ENCODE peak calls at places on chromosomes 16 and 17, in four cellular contexts. E is pancreas, T is uterus, S is tibial artery. X is an unnamed sample.

GRCh38 chr17:55442462-55442861 is 20.8 kb upstream of the MMD start:
- DNase-seq in E (no peak), S (no peak), T (no peak), X (no peak)

GRCh38 chr17:12743046-12743445 is 46.3 kb upstream of the ARHGAP44 start:
- DNase-seq in S (no peak), E (no peak), T (no peak), X (no peak)

GRCh38 chr17:8670486-8670885 is 40.0 kb upstream of the MYH10 start:
- DNase-seq in T (no peak), S (no peak), E (no peak), X (no peak)

GRCh38 chr17:81315885-81316391 is 20.8 kb upstream of the SLC38A10 start:
- DNase-seq in T (no peak), E (no peak), S (no peak), X (no peak)

GRCh38 chr17:65181237-65182061 is 44.3 kb downstream of the RGS9 start:
- DNase-seq in S (no peak), E (no peak), T (no peak), X (no peak)

GRCh38 chr16:5756969-5757368 is 659.4 kb upstream of the EEF2KMT start:
- DNase-seq in E (no peak), S (no peak), T (no peak), X (no peak)

GRCh38 chr16:24208710-24209109 is 47.4 kb upstream of the CACNG3 start:
- DNase-seq in S (no peak), E (no peak), T (no peak), X (no peak)

GRCh38 chr16:359067-359763 is 6.7 kb upstream of the AXIN1 start:
- DNase-seq in S (no peak), E (no peak), T (no peak), X (no peak)

DNA sequence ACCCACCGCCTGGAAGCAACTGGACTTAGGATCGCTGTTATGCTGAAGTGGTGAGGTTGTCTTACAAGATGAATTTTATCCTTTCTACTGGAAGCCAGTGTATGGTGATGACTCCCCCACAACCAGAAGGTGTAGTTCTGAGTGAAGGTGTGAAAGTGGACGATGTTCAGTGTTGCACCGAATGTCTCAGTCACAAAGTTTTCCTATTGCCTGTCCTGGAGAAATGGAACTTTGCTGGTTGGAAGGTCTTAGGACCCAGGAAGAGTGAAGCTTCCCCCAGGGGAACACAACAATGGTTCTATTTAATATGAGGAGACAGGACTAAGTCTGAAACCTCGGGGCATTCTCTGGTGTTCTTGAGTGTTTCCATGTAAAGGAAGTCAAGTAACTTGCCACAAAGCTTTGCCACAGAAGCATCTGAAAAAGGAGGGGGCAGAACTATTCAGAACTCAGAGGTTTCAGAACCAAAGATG is 44.2 kb downstream of the USP22 start:
- DNase-seq in T (no peak), S (no peak), E (no peak), X (no peak)
- H3K27ac ChIP-seq in T (peak), S (peak), E (no peak), X (peak)

DNA sequence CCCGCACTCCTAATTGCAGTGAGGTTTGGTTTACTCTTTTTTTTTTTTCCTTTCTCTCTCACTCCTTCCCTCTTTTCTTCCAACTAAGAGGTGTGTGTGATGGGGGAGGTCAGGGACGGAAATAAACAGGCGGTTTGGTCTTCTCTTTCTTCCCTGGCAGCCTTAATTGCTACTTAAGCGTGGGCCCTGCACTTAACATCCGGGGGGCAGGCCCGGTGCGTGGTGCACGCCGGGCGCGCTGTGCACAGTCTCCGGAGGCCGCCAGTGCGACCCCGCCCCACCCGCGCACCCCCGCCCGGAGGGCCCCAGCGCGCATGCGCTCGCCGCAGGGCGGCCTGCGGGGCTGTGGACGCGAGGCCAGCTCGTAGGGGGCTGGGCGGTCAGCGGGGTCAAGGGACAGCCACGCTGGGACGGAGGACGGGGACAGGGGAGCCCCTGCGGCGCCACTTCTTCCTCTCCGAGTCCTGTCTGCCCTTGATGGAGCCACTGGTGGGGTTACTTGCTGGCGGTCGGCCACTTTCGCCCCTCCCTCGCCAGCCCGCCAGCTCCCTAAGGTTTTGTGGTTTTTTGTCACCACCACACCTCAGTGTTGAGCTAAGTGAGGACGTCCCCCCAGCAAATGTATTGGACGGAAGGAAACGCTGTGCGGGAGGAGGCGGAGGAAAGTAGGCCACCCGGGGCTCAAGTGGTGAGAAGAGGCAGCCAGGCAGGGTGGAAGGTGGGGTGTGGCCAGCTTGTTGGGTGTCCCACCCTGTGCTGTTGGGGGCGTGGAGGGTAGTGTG is 120.9 kb downstream of the MRM1 start:
- DNase-seq in T (peak), S (no peak), E (no peak), X (no peak)
- H3K4me3 ChIP-seq in T (peak), S (peak), E (peak), X (peak)

DNA sequence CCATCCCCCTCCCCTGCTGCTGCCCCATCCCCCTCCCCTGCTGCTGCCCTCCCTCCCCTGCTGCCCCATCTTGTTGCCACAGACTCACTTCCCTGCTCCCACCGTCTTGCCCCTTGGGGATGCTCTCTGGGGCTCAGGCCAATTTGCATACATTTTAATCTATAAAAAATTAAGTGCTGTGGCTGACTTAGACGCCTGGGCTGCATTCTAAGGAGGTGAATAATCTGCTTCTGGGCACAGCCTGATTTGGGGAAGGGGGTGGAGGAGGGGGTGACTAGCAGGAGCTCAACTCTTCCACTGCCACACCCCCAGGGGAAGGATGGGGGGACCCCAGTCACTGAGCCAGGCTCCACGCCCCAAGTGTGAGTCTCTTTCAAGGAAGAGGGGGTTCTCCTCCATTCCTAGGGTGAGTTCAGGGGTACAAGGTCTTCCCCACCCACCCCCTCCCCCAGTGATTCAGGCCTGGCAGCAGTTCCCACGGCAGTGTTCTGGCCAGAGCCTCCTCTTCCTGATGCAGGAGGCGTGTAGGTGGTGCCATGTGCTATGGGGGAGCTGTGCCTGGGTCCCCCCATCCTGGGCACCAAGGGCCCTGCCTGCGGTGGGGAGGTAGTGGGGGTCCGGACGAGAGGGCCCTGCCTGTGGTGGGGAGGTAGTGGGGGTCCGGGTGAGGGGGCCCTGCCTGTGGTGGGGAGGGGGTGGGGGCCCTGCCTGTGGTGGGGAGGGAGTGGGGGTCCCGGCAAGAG is 5.0 kb downstream of the DPH1 start:
- DNase-seq in T (no peak), E (no peak), S (no peak), X (no peak)
- H3K27ac ChIP-seq in T (no peak), E (no peak), S (no peak), X (no peak)

GRCh38 chr17:74746376-74746775 is 2.1 kb upstream of the NHERF1 start:
- DNase-seq in T (no peak), S (no peak), E (no peak), X (no peak)

GRCh38 chr17:74748279-74748528 is 224 bp upstream of the NHERF1 start:
- DNase-seq in T (no peak), S (no peak), E (no peak), X (no peak)

GRCh38 chr17:74748529-74749261 is at the start of gene NHERF1:
- DNase-seq in S (peak), T (peak), E (peak), X (peak)

GRCh38 chr17:74745548-74746177 is 2.8 kb upstream of the NHERF1 start:
- DNase-seq in E (no peak), S (no peak), T (no peak), X (no peak)

GRCh38 chr17:74746922-74747321 is 1.5 kb upstream of the NHERF1 start:
- DNase-seq in S (no peak), T (no peak), E (no peak), X (no peak)
- H3K4me3 ChIP-seq in S (no peak), T (no peak), E (no peak), X (no peak)

DNA sequence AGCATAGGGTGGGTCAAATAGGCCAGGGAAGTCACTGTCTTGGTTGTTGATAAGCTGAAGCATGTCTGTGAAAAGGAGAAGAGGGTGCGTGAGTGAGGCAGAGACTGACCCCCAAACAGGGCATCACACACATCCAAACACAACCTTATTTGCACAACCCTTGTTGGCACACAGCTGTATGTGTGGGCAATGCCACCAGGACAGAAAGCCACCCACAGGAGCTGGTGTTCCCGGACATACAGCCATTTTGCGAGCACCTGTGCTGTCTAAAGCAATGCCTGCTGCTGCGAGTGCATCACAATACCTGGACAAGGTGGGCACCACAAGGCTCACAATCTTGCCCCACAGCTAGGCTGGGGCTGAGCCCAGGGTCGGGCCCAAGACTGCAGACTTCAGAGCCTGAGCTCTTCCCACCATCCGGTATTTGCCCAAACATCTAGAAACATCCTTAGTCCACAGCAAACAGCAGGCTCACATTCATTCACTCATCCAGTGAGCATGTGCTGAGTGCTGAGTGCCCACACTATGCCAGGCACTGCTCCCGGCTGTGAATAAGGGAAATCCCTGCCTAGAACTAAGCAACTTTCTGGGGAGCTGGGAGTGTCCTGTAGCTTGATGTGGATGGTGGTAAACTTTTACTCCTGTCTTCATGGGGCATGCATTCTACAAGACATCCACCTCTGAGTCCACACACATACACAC is 16.2 kb downstream of the SREBF1 start:
- DNase-seq in S (no peak), E (no peak), T (no peak), X (no peak)
- H3K27ac ChIP-seq in S (no peak), E (no peak), T (no peak), X (peak)

X was measured in gastrocnemius medialis.